ENCODE peak calls at places on chromosomes 2 and 18, in seven cellular contexts. U is osteocyte, W is germinal center, G is hepatic stellate cell, Z is ureter, O is SHP77, K is endothelial cell. T is an unnamed sample.

GRCh38 chr2:675460-675859 is 1.7 kb downstream of the TMEM18 start:
- DNase-seq in W (no peak), Z (no peak), G (no peak), K (no peak), U (no peak), O (no peak), T (no peak)

GRCh38 chr2:75290600-75291140 is 91.3 kb upstream of the TACR1 start:
- DNase-seq in W (no peak), O (no peak), K (no peak), U (no peak), G (no peak), Z (no peak), T (no peak)

GRCh38 chr2:217289909-217290283 is 430.0 kb upstream of the TNP1 start:
- DNase-seq in G (no peak), Z (no peak), U (no peak), K (no peak), W (no peak), O (peak; percentile 82), T (peak; percentile 37)

GRCh38 chr2:120348134-120349103 is 2.5 kb downstream of the INHBB start:
- DNase-seq in O (no peak), U (no peak), Z (no peak), G (no peak), W (no peak), K (no peak), T (no peak)

GRCh38 chr2:235669983-235670962 is 176.4 kb downstream of the AGAP1 start:
- DNase-seq in W (no peak), U (peak; percentile 88), O (no peak), Z (peak; percentile 62), G (peak; percentile 82), K (peak; percentile 76), T (peak; percentile 51)

GRCh38 chr2:5368263-5368662 is 323.9 kb upstream of the SOX11 start:
- DNase-seq in K (no peak), Z (no peak), U (no peak), G (no peak), W (no peak), O (no peak), T (no peak)

GRCh38 chr2:73931531-73932500 is 5.1 kb downstream of the DGUOK start:
- DNase-seq in Z (no peak), U (no peak), W (no peak), O (no peak), K (no peak), G (no peak), T (peak; percentile 59)

GRCh38 chr2:10425656-10426055 is 22.5 kb downstream of the ODC1 start:
- DNase-seq in K (no peak), U (no peak), Z (no peak), O (no peak), G (no peak), W (no peak), T (no peak)

GRCh38 chr2:162838141-162838500 is 446 bp downstream of the KCNH7 start:
- DNase-seq in U (no peak), G (no peak), Z (no peak), K (no peak), O (peak; percentile 74), W (no peak), T (no peak)

GRCh38 chr2:32002406-32002805 is 8.4 kb downstream of the MEMO1 start:
- DNase-seq in Z (no peak), U (no peak), K (no peak), G (no peak), O (no peak), W (no peak), T (no peak)

GRCh38 chr2:227871375-227871788 is at the start of gene DAW1:
- DNase-seq in Z (no peak), O (no peak), U (peak; percentile 92), G (peak; percentile 90), K (peak; percentile 85), W (peak; percentile 73), T (no peak)

GRCh38 chr2:232336241-232336736 is 42.3 kb upstream of the ALPP start:
- DNase-seq in K (no peak), G (no peak), Z (peak; percentile 26), U (no peak), W (no peak), O (no peak), T (no peak)

GRCh38 chr2:8606226-8606625 is 75.6 kb upstream of the ID2 start:
- DNase-seq in Z (no peak), O (no peak), K (no peak), G (no peak), U (no peak), W (no peak), T (no peak)

GRCh38 chr18:527136-527535 is 26.6 kb upstream of the COLEC12 start:
- DNase-seq in W (no peak), Z (no peak), O (no peak), G (no peak), U (no peak), K (no peak), T (no peak)

GRCh38 chr2:200765139-200765951 is 46.4 kb upstream of the BZW1 start:
- DNase-seq in U (no peak), O (no peak), W (no peak), K (no peak), Z (no peak), G (no peak), T (peak; percentile 84)

GRCh38 chr2:26018184-26018716 is 15.6 kb upstream of the RAB10 start:
- DNase-seq in G (peak; percentile 89), Z (peak; percentile 92), O (peak; percentile 24), W (no peak), U (peak; percentile 88), K (no peak), T (peak; percentile 96)

GRCh38 chr2:234483568-234484251 is 13.2 kb downstream of the ARL4C start:
- DNase-seq in U (no peak), K (peak; percentile 11), W (peak; percentile 51), G (no peak), Z (no peak), O (no peak), T (no peak)

GRCh38 chr2:48482774-48483173 is 47.2 kb upstream of the STON1 start:
- DNase-seq in K (no peak), G (no peak), U (no peak), W (no peak), Z (no peak), O (peak; percentile 47), T (peak; percentile 30)

T was measured in RWPE1.